ENCODE peak calls at places on chromosome X, in nine cellular contexts. J, S, U, C, M, Y, N, B and X are unnamed samples.

GRCh38 chrX:136468391-136469103 is 19.2 kb upstream of the BRS3 start:
- DNase-seq in U (no peak), N (no peak), Y (no peak), M (peak), C (no peak), J (no peak), B (no peak), S (no peak), X (no peak)

GRCh38 chrX:97850911-97851310 is 967.2 kb downstream of the RPA4 start:
- DNase-seq in C (no peak), S (no peak), U (no peak), M (no peak), J (no peak), N (no peak), B (no peak), Y (no peak), X (no peak)

GRCh38 chrX:72584165-72584564 is 11.5 kb upstream of the HDAC8 start:
- DNase-seq in U (no peak), B (no peak), N (no peak), J (no peak), M (no peak), S (no peak), Y (no peak), C (no peak), X (no peak)

GRCh38 chrX:24395775-24396174 is 35.3 kb downstream of the SUPT20HL1 start:
- DNase-seq in J (no peak), U (no peak), B (no peak), S (no peak), Y (peak), M (peak), C (no peak), N (no peak), X (no peak)

GRCh38 chrX:8323356-8323755 is 141.3 kb upstream of the VCX3B start:
- DNase-seq in C (no peak), J (no peak), M (no peak), B (no peak), Y (no peak), S (no peak), U (no peak), N (no peak), X (no peak)

GRCh38 chrX:151973262-151973661 is 1.2 kb downstream of the GABRE start:
- DNase-seq in Y (no peak), M (no peak), U (no peak), N (no peak), J (no peak), S (no peak), C (no peak), B (no peak), X (no peak)

GRCh38 chrX:153926863-153927685 is 1.0 kb upstream of the ARHGAP4 start:
- DNase-seq in N (peak), U (peak), B (no peak), J (no peak), M (peak), C (no peak), Y (peak), S (no peak), X (peak)

GRCh38 chrX:119194631-119195030 is 41.5 kb upstream of the PGRMC1 start:
- DNase-seq in Y (no peak), C (no peak), B (no peak), S (no peak), N (no peak), U (no peak), J (no peak), M (no peak), X (no peak)

GRCh38 chrX:79557212-79557611 is 190.1 kb upstream of the ITM2A start:
- DNase-seq in J (no peak), Y (no peak), U (no peak), S (no peak), B (no peak), N (no peak), C (no peak), M (no peak), X (no peak)

GRCh38 chrX:153459976-153460375 is 10.4 kb downstream of the HAUS7 start:
- DNase-seq in N (no peak), M (no peak), J (no peak), C (no peak), Y (no peak), S (no peak), B (no peak), U (no peak), X (no peak)

GRCh38 chrX:110847334-110847733 is 51.7 kb upstream of the CHRDL1 start:
- DNase-seq in J (no peak), S (no peak), U (no peak), M (no peak), B (no peak), C (no peak), Y (no peak), N (no peak), X (no peak)

GRCh38 chrX:31435592-31435991 is 363.8 kb upstream of the FTHL17 start:
- DNase-seq in B (no peak), C (no peak), J (no peak), Y (no peak), U (no peak), N (no peak), M (no peak), S (no peak), X (peak)

GRCh38 chrX:36087366-36087765 is 167.8 kb downstream of the CFAP47 start:
- DNase-seq in B (no peak), N (no peak), M (no peak), S (no peak), J (no peak), Y (no peak), C (no peak), U (no peak), X (no peak)

GRCh38 chrX:134836497-134836968 is 154.3 kb upstream of the SMIM10 start:
- DNase-seq in N (no peak), J (no peak), B (no peak), U (no peak), M (no peak), Y (no peak), S (no peak), C (no peak), X (no peak)

GRCh38 chrX:148448686-148449085 is 51.7 kb upstream of the AFF2 start:
- DNase-seq in Y (no peak), U (no peak), B (no peak), S (no peak), J (no peak), C (no peak), M (no peak), N (no peak), X (no peak)

GRCh38 chrX:114924846-114925245 is 92.6 kb downstream of the IL13RA2 start:
- DNase-seq in N (no peak), Y (no peak), S (no peak), C (no peak), B (no peak), J (no peak), M (no peak), U (no peak), X (no peak)

GRCh38 chrX:40651620-40652223 is 4.4 kb upstream of the CXorf38 start:
- DNase-seq in S (peak), J (peak), C (peak), U (no peak), Y (peak), B (peak), N (peak), M (peak), X (peak)

GRCh38 chrX:21717802-21718201 is 40.1 kb downstream of the SMPX start:
- DNase-seq in N (no peak), J (no peak), Y (no peak), U (no peak), S (no peak), M (no peak), C (no peak), B (no peak), X (no peak)

GRCh38 chrX:22666441-22666840 is 333.3 kb upstream of the DDX53 start:
- DNase-seq in B (peak), Y (no peak), S (no peak), M (no peak), U (no peak), J (no peak), N (no peak), C (no peak), X (no peak)

GRCh38 chrX:19794690-19795089 is 92.7 kb downstream of the SH3KBP1 start:
- DNase-seq in J (no peak), S (no peak), U (no peak), Y (no peak), N (no peak), B (no peak), C (no peak), M (no peak), X (no peak)

DNA sequence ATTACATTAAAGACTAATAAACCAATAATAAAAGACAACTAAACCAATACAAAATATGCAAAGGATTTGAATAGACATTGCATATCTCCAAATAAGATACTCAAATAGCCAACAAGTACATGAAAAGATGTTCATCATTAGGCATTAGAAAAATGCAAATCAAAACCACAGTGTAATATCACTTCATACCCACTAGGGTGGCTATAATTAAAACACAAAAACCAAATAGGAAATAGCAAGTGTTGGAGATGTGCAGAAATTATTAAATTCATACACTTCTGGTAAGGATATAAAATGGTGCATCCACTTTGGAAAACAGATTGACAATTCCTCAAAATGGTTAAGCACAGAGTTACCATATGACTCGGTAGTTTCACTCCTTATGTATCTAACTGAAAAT is 860.8 kb upstream of the DIAPH2 start:
- DNase-seq in C (no peak), Y (no peak), S (no peak), M (no peak), U (no peak), J (no peak), B (no peak), N (no peak), X (no peak)
- TF ChIP-seq CTCF in C (no peak), Y (no peak), S (no peak), M (peak), U (peak), J (no peak), B (no peak), N (peak), X (no peak)

GRCh38 chrX:103329991-103330390 is at the start of gene TCEAL7:
- DNase-seq in M (no peak), J (peak), C (no peak), S (no peak), Y (no peak), N (peak), B (peak), U (no peak), X (peak)

DNA sequence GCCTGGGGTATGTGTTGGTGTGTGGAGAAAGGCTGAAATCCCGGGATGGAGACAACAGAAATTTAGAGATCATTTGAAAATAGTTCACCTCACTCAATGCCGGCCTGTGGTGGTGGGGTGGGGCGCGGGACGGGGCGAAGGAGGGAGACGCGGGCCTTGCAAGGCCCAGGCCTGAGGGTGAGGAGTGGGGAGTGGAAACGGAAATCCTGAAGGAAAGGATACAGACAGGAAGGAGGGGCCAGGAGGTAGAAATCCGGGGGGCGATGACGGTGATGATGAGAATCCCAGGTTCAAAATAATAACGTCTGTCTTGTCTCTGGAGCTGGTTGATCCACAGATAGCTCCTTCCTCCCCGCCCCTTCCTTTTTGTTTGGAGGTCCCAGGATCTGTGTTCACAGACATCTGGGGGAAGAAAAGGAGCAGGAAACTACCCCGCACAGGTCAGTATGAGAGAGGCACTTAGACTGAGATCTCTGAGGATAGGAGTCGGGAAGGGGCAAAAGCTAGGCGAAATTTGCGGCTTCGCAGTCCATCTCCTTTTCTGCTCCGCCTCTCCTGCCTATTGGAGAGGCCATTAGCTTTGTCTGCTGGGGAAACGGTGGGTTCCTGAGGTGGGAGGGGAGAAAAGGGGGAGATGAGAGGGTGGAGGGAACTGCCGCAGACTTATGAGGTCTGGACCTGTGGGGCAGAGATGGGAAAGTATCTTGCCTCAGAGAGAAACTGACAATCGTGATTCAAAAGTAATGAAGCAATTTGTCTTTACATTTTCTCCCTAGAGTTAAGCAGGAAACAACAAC is 760 bp downstream of the TCEAL7 start:
- DNase-seq in B (no peak), C (no peak), M (no peak), Y (no peak), S (no peak), N (no peak), J (no peak), U (no peak), X (no peak)
- H3K27ac ChIP-seq in B (peak), C (peak), M (no peak), Y (no peak), S (no peak), N (no peak), J (peak), U (no peak), X (peak)

GRCh38 chrX:41863343-41864203 is 59.8 kb downstream of the CASK start:
- DNase-seq in J (no peak), S (no peak), C (no peak), Y (no peak), B (no peak), N (no peak), U (no peak), M (no peak), X (no peak)
- H3K4me3 ChIP-seq in J (no peak), S (no peak), C (no peak), Y (no peak), B (no peak), N (no peak), U (no peak), M (no peak), X (no peak)

GRCh38 chrX:69424161-69424560 is 80.0 kb upstream of the NALF2 start:
- DNase-seq in S (no peak), N (no peak), J (no peak), Y (no peak), B (no peak), U (no peak), M (no peak), C (no peak), X (no peak)
- TF ChIP-seq CTCF in S (no peak), N (no peak), J (no peak), Y (no peak), B (peak), U (peak), M (no peak), C (no peak), X (peak)

GRCh38 chrX:9927638-9928037 is 39.5 kb upstream of the CLDN34 start:
- DNase-seq in C (no peak), B (no peak), U (no peak), M (no peak), N (no peak), J (no peak), S (no peak), Y (no peak), X (no peak)
- H3K27ac ChIP-seq in C (no peak), B (peak), U (no peak), M (no peak), N (no peak), J (no peak), S (no peak), Y (no peak), X (no peak)

GRCh38 chrX:137878401-137878800 is 312.5 kb downstream of the ZIC3 start:
- DNase-seq in J (no peak), S (no peak), Y (no peak), N (no peak), M (no peak), B (no peak), C (no peak), U (no peak), X (no peak)
- H3K4me3 ChIP-seq in J (no peak), S (no peak), Y (no peak), N (no peak), M (no peak), B (no peak), C (no peak), U (no peak), X (no peak)

DNA sequence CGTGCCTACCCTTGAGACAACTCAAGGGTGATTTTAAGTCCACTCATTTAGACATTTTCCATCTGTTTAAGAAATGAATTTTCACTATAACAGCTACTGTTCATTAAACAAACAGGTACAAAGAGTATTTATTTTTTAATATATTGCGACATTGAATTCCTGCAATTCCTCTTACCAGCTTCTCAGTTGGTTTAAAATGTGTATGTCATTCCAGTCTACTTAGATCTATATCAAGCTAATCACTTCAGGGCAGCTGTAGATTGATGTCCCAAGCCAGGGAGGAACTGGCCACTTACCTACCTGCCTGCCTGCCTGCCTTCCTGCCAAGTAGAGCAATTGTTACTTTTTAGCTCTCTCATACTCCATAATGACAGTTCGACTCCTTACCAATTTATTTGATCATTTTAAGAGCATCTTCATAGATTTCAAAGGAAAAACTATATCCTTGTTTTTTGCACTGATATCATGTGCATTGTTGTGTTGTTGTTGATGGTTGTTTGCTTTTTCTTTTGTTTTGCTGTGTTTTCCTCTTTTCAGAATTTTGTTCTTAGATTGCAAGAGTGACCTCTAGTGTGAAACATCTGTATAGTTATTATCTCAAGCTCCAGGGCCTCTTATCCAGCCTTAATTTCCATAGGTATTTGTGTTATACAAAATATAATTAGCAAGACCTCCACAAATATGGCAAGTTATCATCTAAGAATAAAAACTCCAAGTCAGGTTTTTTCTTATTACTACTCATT is 120.9 kb upstream of the NRK start:
- DNase-seq in M (no peak), B (no peak), J (no peak), N (no peak), C (no peak), U (no peak), Y (no peak), S (no peak), X (no peak)
- TF ChIP-seq CTCF in M (no peak), B (no peak), J (no peak), N (peak), C (no peak), U (peak), Y (no peak), S (no peak), X (peak)

DNA sequence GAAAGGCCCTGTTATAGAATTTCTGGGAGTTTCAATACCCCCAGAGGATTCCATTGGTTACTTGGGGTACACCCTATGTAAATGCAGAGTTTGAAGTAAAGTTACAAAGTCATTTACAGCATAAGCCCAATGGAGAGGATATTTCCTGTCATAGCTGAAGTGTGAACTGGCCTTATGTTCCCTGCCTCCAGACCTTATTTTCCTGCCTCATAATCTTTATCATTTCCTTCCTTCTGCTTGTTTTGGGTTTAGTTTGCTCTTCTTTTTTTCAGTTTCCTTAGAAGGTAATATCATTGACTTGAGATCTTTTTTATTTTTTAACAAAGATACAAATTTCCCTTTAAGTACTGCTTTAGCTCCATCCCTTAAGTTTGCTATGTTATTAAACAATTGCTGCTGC is 85.4 kb downstream of the PPEF1 start:
- DNase-seq in M (no peak), S (no peak), B (no peak), C (no peak), J (no peak), N (no peak), U (no peak), Y (no peak), X (no peak)
- H3K27ac ChIP-seq in M (no peak), S (no peak), B (no peak), C (no peak), J (no peak), N (no peak), U (no peak), Y (no peak), X (no peak)

DNA sequence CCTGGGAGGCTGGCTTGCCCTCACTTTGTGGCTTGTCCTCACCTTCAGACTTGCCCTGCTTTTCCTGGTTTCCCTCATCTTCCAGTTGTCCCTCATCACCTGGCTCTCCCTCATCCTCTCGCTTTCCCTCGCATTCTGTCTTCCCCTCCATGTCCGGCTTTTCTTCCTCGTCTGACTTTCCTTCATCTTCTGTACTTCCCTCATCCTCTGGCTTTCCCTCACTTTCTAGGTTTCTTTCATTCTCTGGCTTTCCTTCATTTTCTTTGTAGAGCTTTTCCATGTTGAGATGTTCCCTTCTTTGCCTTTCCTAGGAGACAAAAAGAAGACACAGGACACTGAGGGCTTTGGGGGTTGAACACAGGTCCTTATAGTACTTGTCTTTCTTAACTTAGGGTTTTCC is 2.3 kb downstream of the TCEAL5 start:
- DNase-seq in B (no peak), N (no peak), S (no peak), J (no peak), U (no peak), Y (no peak), M (no peak), C (no peak), X (no peak)
- H3K4me3 ChIP-seq in B (no peak), N (no peak), S (no peak), J (no peak), U (no peak), Y (no peak), M (no peak), C (no peak), X (no peak)

GRCh38 chrX:129609395-129609794 is 45.4 kb downstream of the APLN start:
- DNase-seq in U (no peak), M (no peak), C (no peak), J (no peak), B (no peak), S (no peak), N (no peak), Y (no peak), X (no peak)

GRCh38 chrX:129600981-129601424 is 53.8 kb downstream of the APLN start:
- DNase-seq in M (no peak), C (peak), J (peak), U (no peak), B (peak), Y (no peak), S (no peak), N (no peak), X (no peak)

GRCh38 chrX:129612396-129612795 is 42.4 kb downstream of the APLN start:
- DNase-seq in Y (no peak), N (no peak), B (no peak), C (no peak), U (no peak), S (no peak), J (no peak), M (no peak), X (no peak)

DNA sequence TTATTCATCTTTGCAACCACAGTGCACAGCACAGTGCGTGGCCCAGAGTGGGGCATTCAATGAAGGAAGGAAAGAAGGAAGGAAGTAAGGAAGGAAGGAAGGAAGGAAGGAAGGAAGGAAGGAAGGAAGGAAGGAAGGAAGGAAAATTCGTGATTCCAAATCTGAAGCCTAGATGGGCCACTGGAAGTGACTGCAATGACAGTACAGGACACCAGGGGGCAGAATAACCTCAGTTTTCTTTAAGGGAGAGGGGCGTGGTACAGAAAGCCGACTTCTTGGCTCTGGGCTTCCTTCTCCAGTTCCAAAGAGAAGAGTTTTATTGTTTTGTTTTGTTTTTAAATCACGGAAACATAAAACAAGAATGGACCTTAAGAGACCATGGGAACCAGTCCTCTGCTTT is 47.8 kb downstream of the APLN start:
- DNase-seq in M (peak), Y (peak), U (no peak), C (peak), N (no peak), J (peak), S (no peak), B (peak), X (no peak)
- TF ChIP-seq CTCF in M (peak), Y (peak), U (peak), C (peak), N (peak), J (peak), S (peak), B (peak), X (peak)